ENCODE peak calls at places on chromosomes 13 and 19, in five cellular contexts. C, Y, O, T and G are unnamed samples.

GRCh38 chr13:52968074-52968700 is 60.4 kb upstream of the OLFM4 start:
- DNase-seq in T (peak), C (peak), O (peak), Y (peak), G (no peak)

GRCh38 chr13:71866173-71867091 is 572 bp downstream of the DACH1 start:
- DNase-seq in T (peak), Y (no peak), O (no peak), C (peak), G (no peak)

GRCh38 chr19:19459707-19460251 is 54.3 kb downstream of the GATAD2A start:
- DNase-seq in O (peak), C (peak), T (peak), Y (no peak), G (no peak)

GRCh38 chr19:2477732-2478191 is 1.8 kb downstream of the GADD45B start:
- DNase-seq in O (peak), Y (no peak), T (no peak), C (no peak), G (no peak)

GRCh38 chr19:16825312-16826168 is 3.7 kb upstream of the SIN3B start:
- DNase-seq in O (peak), T (peak), C (peak), Y (peak), G (no peak)

GRCh38 chr19:48991823-48992570 is 1.1 kb downstream of the GYS1 start:
- DNase-seq in Y (no peak), O (peak), T (peak), C (peak), G (no peak)

GRCh38 chr19:35134601-35135091 is at the start of gene LGI4:
- DNase-seq in C (no peak), O (no peak), Y (no peak), T (no peak), G (no peak)

GRCh38 chr19:56290104-56290503 is 17.6 kb downstream of the EDDM13 start:
- DNase-seq in Y (no peak), C (no peak), O (no peak), T (no peak), G (no peak)

GRCh38 chr19:44992336-44993163 is 8.7 kb upstream of the RELB start:
- DNase-seq in C (no peak), Y (no peak), O (no peak), T (no peak), G (no peak)

GRCh38 chr19:45169602-45170001 is 8.4 kb downstream of the TRAPPC6A start:
- DNase-seq in Y (no peak), O (no peak), C (no peak), T (no peak), G (no peak)

GRCh38 chr13:99895428-99895998 is 76.1 kb downstream of the ZIC5 start:
- DNase-seq in C (no peak), T (no peak), Y (no peak), O (no peak), G (no peak)

GRCh38 chr13:113656831-113657671 is 947 bp downstream of the ATP4B start:
- DNase-seq in C (peak), O (no peak), Y (peak), T (peak), G (peak)

GRCh38 chr19:5166262-5166661 is 174.3 kb downstream of the PTPRS start:
- DNase-seq in C (no peak), O (peak), T (no peak), Y (no peak), G (no peak)

GRCh38 chr13:45817833-45818232 is 33.7 kb downstream of the SIAH3 start:
- DNase-seq in Y (no peak), O (no peak), C (no peak), T (no peak), G (no peak)

GRCh38 chr13:97582170-97582569 is 148.2 kb downstream of the RAP2A start:
- DNase-seq in C (no peak), T (no peak), Y (no peak), O (no peak), G (no peak)

GRCh38 chr13:32969516-32969941 is 46.7 kb upstream of the KL start:
- DNase-seq in O (peak), T (peak), C (no peak), Y (no peak), G (no peak)

GRCh38 chr19:50817941-50818858 is 5.4 kb downstream of the KLK1 start:
- DNase-seq in O (no peak), C (peak), Y (no peak), T (peak), G (no peak)

GRCh38 chr19:18995804-18996241 is 37.5 kb downstream of the SUGP2 start:
- DNase-seq in O (peak), C (peak), Y (no peak), T (peak), G (no peak)

DNA sequence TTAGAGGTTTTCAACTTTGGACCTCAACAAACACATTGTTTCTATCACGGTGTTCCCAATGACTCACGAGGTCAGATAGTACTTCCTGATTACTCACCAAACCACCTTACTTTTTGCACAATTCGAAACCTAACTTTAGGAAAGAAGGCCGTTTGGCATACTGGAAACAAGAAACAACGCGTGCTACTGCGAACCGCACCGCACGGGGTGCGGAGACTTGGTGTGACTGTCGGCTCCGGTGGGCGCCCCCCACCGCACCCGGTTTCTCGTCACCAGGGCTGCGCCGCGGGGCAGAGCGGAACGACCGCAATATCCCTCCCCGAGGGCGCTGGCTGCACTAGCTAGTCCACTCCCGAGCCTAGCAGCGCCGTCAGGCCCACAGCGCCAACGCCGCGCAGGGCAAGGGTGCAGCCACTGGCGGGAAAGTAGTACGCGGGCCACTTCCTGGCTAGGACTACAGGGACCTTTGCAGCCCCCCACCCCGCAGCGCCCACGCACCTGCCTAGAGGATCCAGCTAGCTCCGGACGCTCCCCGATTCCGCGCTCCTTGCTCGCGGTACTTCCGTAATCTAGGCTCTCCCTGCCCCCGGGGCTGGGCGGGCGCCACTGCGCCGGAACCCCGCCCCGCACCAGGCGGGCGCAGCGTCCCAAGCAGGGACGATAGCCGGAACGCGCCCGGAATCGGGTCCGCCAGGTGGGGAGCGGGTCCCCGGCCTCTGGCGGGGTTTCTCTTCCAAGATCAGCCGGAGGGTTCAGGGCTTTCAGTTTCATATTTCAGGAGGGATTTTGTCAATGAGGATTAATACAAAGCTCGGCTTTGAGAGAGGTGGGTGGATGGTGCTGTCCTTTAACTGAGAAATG is at the start of gene PARP4:
- DNase-seq in O (peak), T (peak), Y (peak), C (peak), G (no peak)
- TF ChIP-seq CTCF in O (no peak), T (no peak), Y (no peak), C (no peak), G (peak)

GRCh38 chr19:33831835-33832234 is 35.2 kb downstream of the KCTD15 start:
- DNase-seq in Y (no peak), C (no peak), T (no peak), O (no peak), G (no peak)

GRCh38 chr19:33828266-33829075 is 31.8 kb downstream of the KCTD15 start:
- DNase-seq in O (no peak), C (no peak), T (no peak), Y (peak), G (peak)

GRCh38 chr19:33830264-33830663 is 33.6 kb downstream of the KCTD15 start:
- DNase-seq in C (no peak), O (no peak), T (no peak), Y (no peak), G (no peak)

DNA sequence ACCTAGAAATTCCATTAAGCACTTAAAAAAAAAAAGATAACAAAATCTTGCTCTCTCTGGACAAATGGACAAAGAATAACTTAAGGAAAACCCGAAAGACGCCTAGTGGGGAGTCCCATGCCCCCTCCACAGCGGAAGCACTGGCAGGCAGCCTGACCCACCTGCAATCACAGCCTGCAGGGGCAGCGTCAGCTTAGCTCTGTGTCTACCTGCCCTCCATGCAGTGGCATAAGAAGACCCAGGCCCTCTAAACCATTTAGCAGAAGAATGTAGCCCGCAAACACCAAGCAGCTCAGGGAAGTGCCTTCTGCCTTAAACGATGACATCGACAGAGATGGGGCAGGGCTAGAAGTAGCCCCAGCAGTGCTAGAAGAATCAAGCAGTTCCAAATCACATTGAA is 36.0 kb downstream of the KCTD15 start:
- DNase-seq in Y (no peak), C (no peak), O (no peak), T (no peak), G (no peak)
- TF ChIP-seq CTCF in Y (no peak), C (no peak), O (no peak), T (no peak), G (no peak)

DNA sequence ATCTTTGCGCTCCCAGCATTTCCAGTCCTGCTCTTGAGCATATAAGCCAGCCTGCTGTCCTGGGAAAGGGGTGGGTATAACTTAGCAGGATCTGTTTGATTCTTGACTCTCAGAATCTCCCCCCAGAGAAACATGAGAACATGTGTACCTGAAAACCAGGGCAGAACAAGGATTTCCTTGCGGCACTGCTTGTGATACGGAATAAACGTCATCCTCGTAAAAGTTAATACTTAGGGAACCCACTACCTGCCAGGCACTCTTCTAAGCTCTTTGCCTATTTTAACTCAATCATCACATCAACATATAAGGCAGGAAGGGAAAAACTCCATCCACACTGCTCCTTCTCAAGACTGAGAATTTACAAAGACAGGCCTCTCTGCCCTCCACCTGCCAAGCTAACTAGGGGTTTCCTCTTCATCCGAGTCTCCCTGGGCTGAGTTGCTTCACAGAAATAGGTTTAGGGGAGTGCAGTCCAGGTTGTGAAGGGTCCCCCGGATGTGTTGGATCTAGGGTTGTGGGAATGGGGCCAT is 1.1 kb downstream of the ZNF653 start:
- DNase-seq in C (no peak), O (no peak), Y (no peak), T (no peak), G (no peak)
- TF ChIP-seq CTCF in C (no peak), O (no peak), Y (no peak), T (no peak), G (no peak)

DNA sequence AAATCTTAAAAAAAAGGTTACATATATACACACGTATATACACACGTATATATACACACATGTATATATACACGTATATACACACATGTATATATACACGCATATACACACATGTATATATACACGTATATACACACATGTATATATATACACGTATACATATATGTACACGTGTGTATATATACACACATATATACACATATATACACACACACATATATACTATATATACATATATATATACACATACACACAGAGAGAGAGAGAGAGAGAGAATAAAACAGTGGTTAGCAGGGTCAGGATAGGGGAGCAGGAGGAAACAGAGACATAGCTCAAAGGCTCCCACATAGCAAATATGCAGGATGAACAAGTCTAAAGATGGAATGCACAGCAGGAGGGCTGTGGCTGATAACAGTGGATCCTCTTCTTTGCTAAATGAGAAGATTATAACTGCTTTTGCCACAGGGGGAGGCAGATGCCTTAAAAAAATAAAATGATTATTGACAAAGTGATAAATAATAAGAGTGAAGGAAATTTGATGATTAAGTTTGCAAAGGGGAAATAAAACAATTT is 714.5 kb downstream of the UQCRFS1 start:
- DNase-seq in T (no peak), Y (no peak), O (no peak), C (no peak), G (no peak)
- TF ChIP-seq CTCF in T (no peak), Y (no peak), O (no peak), C (no peak), G (no peak)

GRCh38 chr19:39943586-39943985 is 9.2 kb upstream of the FCGBP start:
- DNase-seq in C (no peak), T (no peak), Y (no peak), O (no peak), G (no peak)

GRCh38 chr19:39940221-39940833 is 5.9 kb upstream of the FCGBP start:
- DNase-seq in T (no peak), C (no peak), Y (no peak), O (no peak), G (no peak)

GRCh38 chr19:39937792-39938191 is 3.4 kb upstream of the FCGBP start:
- DNase-seq in T (no peak), O (no peak), Y (no peak), C (no peak), G (no peak)

GRCh38 chr19:39941151-39941550 is 6.7 kb upstream of the FCGBP start:
- DNase-seq in C (no peak), Y (no peak), T (no peak), O (no peak), G (no peak)

DNA sequence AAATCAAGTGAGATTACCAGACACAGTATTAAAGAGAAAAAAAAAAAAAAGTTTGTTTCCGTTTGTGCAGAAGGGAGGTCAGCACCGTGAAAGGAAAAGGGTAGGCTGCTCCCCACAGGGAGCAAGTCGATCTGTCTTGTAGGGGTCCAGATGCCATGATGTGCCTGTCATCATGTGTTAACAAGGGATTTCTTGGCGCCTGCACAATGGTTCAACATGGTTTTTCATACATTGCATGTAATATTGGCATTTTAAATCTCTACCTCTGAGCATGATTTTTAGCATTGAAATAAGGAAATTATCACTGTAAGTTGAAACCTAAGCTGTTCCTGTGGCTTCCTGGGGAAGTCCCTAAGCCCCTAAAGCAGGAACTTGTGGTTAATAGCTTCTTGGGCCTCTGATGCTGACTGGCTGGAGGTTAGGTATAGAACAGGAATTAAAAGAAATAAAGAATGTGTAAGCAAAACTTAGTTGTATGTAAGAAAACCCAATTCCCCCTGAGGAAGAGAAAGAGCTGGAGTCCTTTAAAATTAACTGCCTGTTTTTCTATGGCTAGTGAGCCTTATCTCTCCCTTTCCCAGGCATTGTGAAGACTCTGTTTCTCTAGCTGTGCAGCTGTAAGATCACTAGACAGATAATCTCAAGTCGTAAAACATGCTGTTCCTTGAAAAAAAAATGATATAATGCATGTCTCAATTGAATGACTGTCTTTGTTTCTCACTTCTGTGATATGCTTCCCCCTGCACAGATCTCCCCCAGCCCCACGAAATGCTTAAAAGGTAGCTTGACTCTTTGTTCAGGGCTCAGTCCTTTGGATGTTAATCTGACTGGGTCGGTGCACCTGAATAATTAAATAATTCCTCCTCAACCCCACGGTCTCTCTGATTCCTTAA is 7.4 kb upstream of the FCGBP start:
- DNase-seq in T (no peak), C (no peak), Y (no peak), O (peak), G (no peak)
- TF ChIP-seq CTCF in T (no peak), C (no peak), Y (no peak), O (no peak), G (no peak)

GRCh38 chr13:26624572-26624971 is 67.1 kb downstream of the WASF3 start:
- DNase-seq in C (no peak), O (no peak), Y (no peak), T (no peak), G (no peak)

GRCh38 chr13:26628706-26629105 is 71.2 kb downstream of the WASF3 start:
- DNase-seq in C (no peak), O (peak), Y (no peak), T (no peak), G (no peak)

GRCh38 chr13:26629260-26629659 is 71.8 kb downstream of the WASF3 start:
- DNase-seq in O (peak), Y (no peak), T (no peak), C (no peak), G (no peak)
- TF ChIP-seq CTCF in O (peak), Y (no peak), T (no peak), C (no peak), G (no peak)

GRCh38 chr19:38977445-38978314 is 2.1 kb upstream of the FBXO17 start:
- DNase-seq in C (no peak), T (no peak), Y (no peak), O (no peak), G (no peak)

GRCh38 chr19:38974599-38975213 is 836 bp downstream of the FBXO17 start:
- DNase-seq in T (no peak), O (no peak), C (no peak), Y (no peak), G (no peak)

GRCh38 chr19:38975861-38976271 is 324 bp upstream of the FBXO17 start:
- DNase-seq in Y (peak), O (peak), C (no peak), T (no peak), G (no peak)

GRCh38 chr19:38978315-38978689 is 2.8 kb upstream of the FBXO17 start:
- DNase-seq in C (no peak), O (no peak), Y (no peak), T (no peak), G (no peak)

GRCh38 chr19:38975214-38975860 is at the start of gene FBXO17:
- DNase-seq in Y (peak), C (peak), O (peak), T (peak), G (no peak)
- TF ChIP-seq CTCF in Y (no peak), C (no peak), O (no peak), T (no peak), G (no peak)